ENCODE peak calls at places on chromosomes 12 and 14, in seven cellular contexts. H is H54, W is tibial nerve, I is stomach, K is HepG2, Y is IMR-90, X is heart left ventricle. S is an unnamed sample.

GRCh38 chr14:37583358-37584210 is 11.5 kb downstream of the FOXA1 start:
- DNase-seq in H (no peak), W (no peak), I (no peak), K (peak; percentile 54), Y (no peak), X (no peak), S (no peak)

GRCh38 chr12:67916266-67916970 is 72.8 kb upstream of the IFNG-AS1 start:
- DNase-seq in H (no peak), W (no peak), I (no peak), K (no peak), Y (peak; percentile 24), X (no peak), S (no peak)

GRCh38 chr12:52487211-52487610 is 5.8 kb downstream of the KRT6A start:
- DNase-seq in H (no peak), W (no peak), I (no peak), K (no peak), Y (no peak), X (no peak), S (no peak)

GRCh38 chr12:94618995-94619695 is 31.2 kb downstream of the TMCC3 start:
- DNase-seq in H (peak; percentile 59), W (no peak), I (no peak), K (no peak), Y (peak; percentile 93), X (no peak), S (no peak)

GRCh38 chr14:89589400-89590128 is 172.5 kb upstream of the FOXN3 start:
- DNase-seq in H (no peak), W (no peak), I (no peak), K (no peak), Y (no peak), X (peak; percentile 42), S (no peak)

GRCh38 chr14:59292028-59292427 is 103.6 kb downstream of the DAAM1 start:
- DNase-seq in H (no peak), W (no peak), I (no peak), K (no peak), Y (no peak), X (no peak), S (no peak)

GRCh38 chr14:91374897-91375747 is 42.5 kb downstream of the CCDC88C start:
- DNase-seq in H (no peak), W (no peak), I (peak; percentile 76), K (no peak), Y (no peak), X (no peak), S (no peak)

GRCh38 chr12:63844391-63845341 is at the start of gene SRGAP1:
- DNase-seq in H (peak; percentile 25), W (peak; percentile 69), I (peak; percentile 52), K (peak; percentile 44), Y (peak; percentile 73), X (peak; percentile 82), S (peak; percentile 13)

GRCh38 chr12:68381476-68381875 is 49.3 kb upstream of the MDM1 start:
- DNase-seq in H (no peak), W (no peak), I (no peak), K (no peak), Y (no peak), X (no peak), S (no peak)

GRCh38 chr12:95100264-95101190 is 27.1 kb upstream of the NR2C1 start:
- DNase-seq in H (no peak), W (no peak), I (no peak), K (no peak), Y (no peak), X (peak; percentile 32), S (no peak)

GRCh38 chr12:10167588-10167987 is 4.3 kb downstream of the OLR1 start:
- DNase-seq in H (no peak), W (peak; percentile 15), I (no peak), K (peak; percentile 29), Y (no peak), X (no peak), S (no peak)

GRCh38 chr14:68312884-68313725 is 479.8 kb downstream of the ZFP36L1 start:
- DNase-seq in H (no peak), W (no peak), I (no peak), K (no peak), Y (no peak), X (no peak), S (no peak)

GRCh38 chr12:108337235-108338223 is 1.6 kb downstream of the CMKLR1 start:
- DNase-seq in H (peak; percentile 36), W (peak; percentile 26), I (no peak), K (peak; percentile 26), Y (peak; percentile 8), X (peak; percentile 36), S (peak; percentile 37)

GRCh38 chr14:69931960-69932359 is 52.7 kb downstream of the SMOC1 start:
- DNase-seq in H (no peak), W (no peak), I (no peak), K (no peak), Y (no peak), X (no peak), S (no peak)

DNA sequence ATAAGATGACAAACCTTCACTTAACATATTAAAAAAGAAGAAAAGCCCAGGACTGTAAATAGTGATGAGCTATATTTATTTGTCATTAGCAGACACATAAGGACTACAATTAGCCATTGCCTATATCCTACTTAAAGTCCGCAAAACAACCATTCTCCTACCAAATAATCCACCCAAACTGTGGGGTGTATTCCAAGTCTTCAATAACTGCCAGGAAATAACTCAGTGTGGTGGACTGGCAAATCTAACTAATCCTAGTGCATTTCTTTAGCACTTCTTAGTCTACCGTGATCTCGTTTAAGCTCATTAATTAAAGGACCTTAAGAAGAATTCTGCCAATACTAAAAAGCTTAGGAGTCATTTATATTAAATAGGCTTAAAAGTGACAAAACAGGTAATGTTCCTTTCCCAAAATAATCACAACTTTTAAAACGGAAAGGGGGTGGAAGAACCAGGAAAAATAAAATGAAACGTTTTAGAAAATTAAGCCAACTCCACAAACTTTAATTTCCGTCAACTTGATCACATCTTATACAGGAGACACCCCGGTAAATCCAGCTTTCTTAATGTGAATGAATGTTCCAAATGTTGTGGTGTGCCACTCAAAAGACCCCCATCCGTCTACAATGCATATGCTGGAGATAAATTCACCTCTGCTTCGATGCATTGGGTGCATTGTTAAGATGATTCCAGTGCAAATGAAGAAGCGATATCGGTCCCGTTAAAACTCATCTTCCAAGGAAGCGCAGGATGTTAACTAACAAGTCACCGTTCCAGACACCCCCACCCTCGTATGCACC is 1.7 kb downstream of the NOVA1 start:
- DNase-seq in H (no peak), W (no peak), I (no peak), K (no peak), Y (no peak), X (no peak), S (no peak)
- TF ChIP-seq POLR2A in H (no peak), W (no peak), I (no peak), K (no peak), Y (no peak), X (no peak), S (no peak)

GRCh38 chr12:128796439-128797118 is 27.2 kb downstream of the SLC15A4 start:
- DNase-seq in H (no peak), W (no peak), I (no peak), K (no peak), Y (no peak), X (no peak), S (no peak)
- TF ChIP-seq POLR2A in H (no peak), W (no peak), I (no peak), K (no peak), Y (no peak), X (no peak), S (no peak)

GRCh38 chr14:50396636-50397460 is at the start of gene CDKL1:
- DNase-seq in H (peak; percentile 35), W (peak; percentile 17), I (peak; percentile 79), K (peak; percentile 32), Y (peak; percentile 70), X (peak; percentile 78), S (peak; percentile 49)
- TF ChIP-seq POLR2A in H (peak; percentile 50), W (no peak), I (no peak), K (peak; percentile 46), Y (no peak), X (peak; percentile 28), S (no peak)

DNA sequence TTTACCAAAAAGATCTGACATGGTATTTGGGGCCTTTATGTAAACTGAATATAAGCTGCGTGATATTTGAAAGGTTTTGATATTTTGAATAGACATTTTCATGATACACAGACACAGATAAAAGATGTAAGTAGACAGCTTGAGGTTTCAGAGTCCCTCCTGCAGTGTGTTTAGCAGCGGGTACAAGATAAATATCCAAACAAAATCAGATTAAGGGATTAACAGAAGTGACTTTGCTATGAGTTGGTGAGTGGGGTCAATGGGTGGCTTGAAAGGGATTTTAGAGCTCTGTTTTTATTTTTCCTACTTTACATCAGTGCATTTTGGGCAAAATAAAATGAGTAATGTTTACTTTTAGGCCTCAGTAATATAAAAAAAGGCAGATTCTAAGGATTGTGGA is 84.1 kb downstream of the IGF1 start:
- DNase-seq in H (no peak), W (no peak), I (no peak), K (no peak), Y (no peak), X (no peak), S (no peak)
- TF ChIP-seq POLR2A in H (no peak), W (no peak), I (no peak), K (no peak), Y (no peak), X (no peak), S (no peak)

GRCh38 chr12:118136559-118137003 is 657 bp downstream of the PEBP1 start:
- DNase-seq in H (peak; percentile 10), W (peak; percentile 38), I (peak; percentile 50), K (peak; percentile 52), Y (peak; percentile 36), X (peak; percentile 53), S (peak; percentile 35)
- TF ChIP-seq POLR2A in H (no peak), W (no peak), I (no peak), K (no peak), Y (no peak), X (no peak), S (no peak)

DNA sequence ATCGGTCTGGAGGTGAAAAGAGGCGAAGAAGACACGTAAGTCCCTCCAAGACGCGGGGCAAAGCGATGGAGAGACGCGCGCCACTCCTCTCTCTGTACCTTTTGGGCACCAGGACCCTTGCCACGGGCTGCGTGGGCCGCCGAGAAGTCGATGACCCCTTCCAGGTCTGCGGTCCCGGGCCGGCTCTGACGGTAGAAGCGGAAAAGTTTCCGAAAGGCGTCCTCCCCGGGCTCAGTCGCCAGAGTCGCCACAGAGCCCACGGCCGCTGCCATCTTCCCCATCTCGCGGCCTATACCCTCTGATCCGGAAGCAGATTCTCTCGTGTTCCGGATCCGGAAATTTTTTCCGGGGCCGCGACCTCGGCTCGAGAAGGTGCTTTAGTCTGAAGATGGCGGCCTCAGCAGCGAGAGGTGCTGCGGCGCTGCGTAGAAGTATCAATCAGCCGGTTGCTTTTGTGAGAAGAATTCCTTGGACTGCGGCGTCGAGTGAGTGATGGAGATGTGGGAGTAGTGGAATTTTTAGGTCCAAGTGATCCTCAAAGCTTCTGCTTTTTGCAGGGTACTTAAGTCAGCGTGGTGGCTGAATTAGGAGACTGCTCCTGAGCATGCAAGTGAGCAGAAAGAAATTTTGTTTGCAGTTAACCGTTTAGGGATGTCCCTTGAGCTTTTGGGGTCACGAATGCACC is at the start of the genes ALKBH1 and SLIRP:
- DNase-seq in H (peak; percentile 50), W (peak; percentile 92), I (peak; percentile 90), K (peak; percentile 81), Y (peak; percentile 72), X (peak; percentile 92), S (peak; percentile 74)
- TF ChIP-seq POLR2A in H (peak; percentile 58), W (peak; percentile 64), I (no peak), K (peak; percentile 93), Y (peak; percentile 84), X (peak; percentile 58), S (peak; percentile 98)

GRCh38 chr14:23119362-23120327 is 590 bp upstream of the CEBPE start:
- DNase-seq in H (no peak), W (no peak), I (no peak), K (no peak), Y (no peak), X (no peak), S (peak; percentile 59)
- TF ChIP-seq POLR2A in H (no peak), W (no peak), I (no peak), K (no peak), Y (no peak), X (no peak), S (no peak)